ENCODE peak calls at places on chromosomes 5 and 9, in eight cellular contexts. X, B, N, E, H, Y, V and L are unnamed samples.

GRCh38 chr9:94799578-94800264 is 73.2 kb downstream of the AOPEP start:
- DNase-seq in E (no peak), V (no peak), B (peak; percentile 43), Y (no peak), H (no peak), X (no peak), N (no peak), L (no peak)

GRCh38 chr5:131611064-131611381 is 24.0 kb downstream of the RAPGEF6 start:
- DNase-seq in V (no peak), H (no peak), Y (no peak), E (no peak), N (no peak), X (no peak), B (no peak), L (no peak)

GRCh38 chr5:65984098-65984885 is 57.9 kb downstream of the ERBIN start:
- DNase-seq in H (no peak), X (no peak), E (no peak), V (no peak), Y (no peak), B (no peak), N (no peak), L (no peak)

GRCh38 chr9:127589955-127590370 is 22.1 kb upstream of the STXBP1 start:
- DNase-seq in Y (peak; percentile 63), H (no peak), X (peak; percentile 72), E (peak; percentile 84), N (peak; percentile 64), V (peak; percentile 59), B (peak; percentile 79), L (peak; percentile 61)

GRCh38 chr5:157670662-157671591 is at the start of gene C5orf52:
- DNase-seq in H (no peak), V (peak; percentile 57), X (peak; percentile 69), E (peak; percentile 24), B (peak; percentile 8), Y (peak; percentile 70), N (no peak), L (peak; percentile 52)

GRCh38 chr5:179827684-179828083 is 7.0 kb downstream of the SQSTM1 start:
- DNase-seq in Y (peak; percentile 24), X (peak; percentile 33), E (peak; percentile 52), B (no peak), V (no peak), H (no peak), N (peak; percentile 77), L (no peak)

GRCh38 chr9:135574943-135575342 is 13.4 kb downstream of the PAEP start:
- DNase-seq in N (no peak), H (no peak), X (no peak), Y (no peak), E (no peak), B (no peak), V (no peak), L (no peak)

GRCh38 chr9:85310531-85311070 is 431.2 kb downstream of the AGTPBP1 start:
- DNase-seq in H (no peak), N (no peak), Y (no peak), V (no peak), E (no peak), B (no peak), X (no peak), L (no peak)

GRCh38 chr9:117704597-117704996 is 394 bp downstream of the TLR4 start:
- DNase-seq in V (no peak), H (no peak), E (no peak), X (no peak), B (no peak), Y (no peak), N (no peak), L (no peak)

GRCh38 chr9:136991993-136992818 is at the start of gene PAXX:
- DNase-seq in Y (peak; percentile 100), E (peak; percentile 89), H (no peak), N (peak; percentile 96), B (peak; percentile 87), V (peak; percentile 99), X (peak; percentile 96), L (peak; percentile 100)

GRCh38 chr9:14080940-14081621 is 232.9 kb downstream of the NFIB start:
- DNase-seq in E (no peak), N (no peak), X (no peak), Y (no peak), V (no peak), B (no peak), H (no peak), L (no peak)

GRCh38 chr9:14079440-14079839 is 234.5 kb downstream of the NFIB start:
- DNase-seq in E (no peak), H (no peak), X (no peak), V (no peak), Y (no peak), B (no peak), N (no peak), L (no peak)

GRCh38 chr9:14071484-14071883 is 242.5 kb downstream of the NFIB start:
- DNase-seq in E (no peak), V (no peak), Y (no peak), H (no peak), X (no peak), N (no peak), B (no peak), L (no peak)

GRCh38 chr9:14072850-14073249 is 241.1 kb downstream of the NFIB start:
- DNase-seq in E (no peak), X (no peak), V (no peak), Y (no peak), N (no peak), H (no peak), B (no peak), L (no peak)

DNA sequence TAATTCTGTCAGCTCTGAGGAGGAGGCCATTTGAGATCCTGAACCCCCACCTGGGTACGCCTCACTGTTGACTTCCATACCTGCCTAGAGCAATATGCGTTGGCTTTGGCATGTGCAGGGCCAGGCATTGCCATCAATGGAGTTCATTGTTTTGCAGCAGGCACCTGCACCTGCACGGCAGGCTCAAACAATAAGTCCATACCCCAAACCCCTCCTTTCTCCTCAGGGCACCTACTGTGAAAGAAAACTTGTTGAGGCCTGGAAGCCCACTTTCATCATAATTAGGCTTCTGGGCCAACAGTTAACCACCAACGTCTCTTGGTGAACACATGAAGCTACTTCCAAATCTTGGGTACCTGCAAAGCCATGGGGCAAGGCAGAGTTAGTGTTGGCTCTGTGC is 238.7 kb downstream of the NFIB start:
- DNase-seq in Y (no peak), H (no peak), X (no peak), V (no peak), N (no peak), E (no peak), B (no peak), L (no peak)
- TF ChIP-seq CTCF in Y (no peak), H (no peak), X (no peak), V (no peak), N (no peak), E (no peak), B (no peak), L (no peak)

GRCh38 chr5:39302507-39302906 is 61.8 kb downstream of the C9 start:
- DNase-seq in H (no peak), N (no peak), V (no peak), B (no peak), X (no peak), Y (no peak), E (no peak), L (no peak)
- TF ChIP-seq CTCF in H (no peak), N (no peak), V (no peak), B (no peak), X (no peak), Y (no peak), E (no peak), L (no peak)

DNA sequence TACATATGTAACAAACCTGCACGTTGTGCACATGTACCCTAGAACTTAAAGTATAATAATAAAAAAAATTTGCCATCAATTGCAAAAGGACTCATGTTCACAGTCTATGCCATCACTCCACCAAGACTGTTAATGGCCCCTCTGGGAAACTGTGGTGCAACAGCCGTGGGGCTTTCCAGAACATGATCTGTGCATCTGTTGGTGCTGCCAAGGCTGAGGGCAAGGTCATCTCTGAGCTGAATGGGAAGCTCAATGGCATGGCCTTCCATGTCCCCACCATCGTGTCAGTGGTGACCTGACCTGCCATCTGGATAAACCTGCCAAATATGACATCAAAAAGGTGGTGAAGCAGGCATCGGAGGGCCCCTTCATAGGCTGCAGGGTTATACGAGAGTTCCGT is 33.4 kb upstream of the AGXT2 start:
- DNase-seq in Y (no peak), V (no peak), E (no peak), X (no peak), B (no peak), H (no peak), N (no peak), L (no peak)
- TF ChIP-seq CTCF in Y (no peak), V (no peak), E (no peak), X (no peak), B (no peak), H (no peak), N (no peak), L (no peak)

GRCh38 chr5:68745459-68745858 is 348.4 kb upstream of the SLC30A5 start:
- DNase-seq in X (no peak), V (no peak), H (no peak), E (no peak), B (peak; percentile 15), Y (no peak), N (no peak), L (no peak)
- TF ChIP-seq CTCF in X (no peak), V (peak; percentile 37), H (peak; percentile 12), E (no peak), B (peak; percentile 37), Y (peak; percentile 11), N (no peak), L (no peak)

DNA sequence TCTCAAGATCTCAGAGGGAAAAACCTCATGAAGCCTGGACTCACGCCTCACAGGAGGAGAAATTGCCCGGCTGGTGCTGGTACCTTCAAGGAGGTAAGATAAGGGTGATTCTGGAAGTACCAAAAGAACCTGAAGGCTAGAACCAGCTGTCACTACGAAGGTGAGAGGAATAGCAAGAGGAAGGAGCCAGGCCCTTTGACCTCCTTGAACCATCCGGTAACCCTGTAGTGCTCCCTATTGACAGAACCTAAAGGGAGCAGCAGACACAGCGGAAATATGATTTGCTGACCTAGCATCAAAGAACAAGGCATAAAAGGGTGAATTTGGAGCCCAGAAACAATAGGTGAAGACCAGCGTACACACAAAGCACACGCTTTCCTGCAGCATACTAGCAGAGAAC is 92.2 kb downstream of the DOCK8 start:
- DNase-seq in N (no peak), B (no peak), Y (peak; percentile 20), V (peak; percentile 26), E (no peak), X (no peak), H (no peak), L (peak; percentile 10)
- TF ChIP-seq CTCF in N (no peak), B (no peak), Y (peak; percentile 40), V (peak; percentile 59), E (no peak), X (no peak), H (no peak), L (peak; percentile 24)